ENCODE peak calls at places on chromosome 4, in eight cellular contexts. B is neural progenitor cell, R is hepatocyte, D is astrocyte, Q is fibroblast of lung, T is GM23338, I is MM.1S, E is H1. C is an unnamed sample.

GRCh38 chr4:86557526-86557925 is 36.6 kb upstream of the PTPN13 start:
- DNase-seq in R (no peak), T (no peak), B (no peak), E (no peak), Q (peak), D (no peak), I (peak), C (no peak)

GRCh38 chr4:37827030-37827705 is 682 bp downstream of the PGM2 start:
- DNase-seq in I (peak), Q (peak), D (peak), B (no peak), E (no peak), T (no peak), R (peak), C (no peak)

GRCh38 chr4:87502580-87503238 is 26.5 kb downstream of the SPARCL1 start:
- DNase-seq in D (no peak), T (no peak), Q (no peak), I (no peak), B (no peak), R (no peak), E (no peak), C (no peak)

GRCh38 chr4:1237981-1238675 is 10.8 kb downstream of the CTBP1 start:
- DNase-seq in I (no peak), R (no peak), T (peak), B (no peak), E (no peak), D (no peak), Q (no peak), C (no peak)

GRCh38 chr4:1208266-1208961 is 36.0 kb upstream of the SPON2 start:
- DNase-seq in E (no peak), R (no peak), D (no peak), T (peak), Q (no peak), I (no peak), B (no peak), C (no peak)

GRCh38 chr4:182760644-182761043 is 156.5 kb downstream of the DCTD start:
- DNase-seq in I (no peak), R (no peak), E (no peak), B (no peak), T (no peak), Q (no peak), D (no peak), C (no peak)

GRCh38 chr4:182536221-182536620 is 293.0 kb downstream of the TENM3 start:
- DNase-seq in B (peak), I (no peak), D (peak), T (peak), R (no peak), E (no peak), Q (no peak), C (no peak)

GRCh38 chr4:56530269-56531148 is 24.9 kb downstream of the ARL9 start:
- DNase-seq in T (peak), R (peak), I (peak), E (peak), D (peak), B (peak), Q (peak), C (no peak)

GRCh38 chr4:48222491-48222890 is 47.1 kb downstream of the TEC start:
- DNase-seq in E (no peak), I (no peak), R (no peak), T (no peak), Q (no peak), B (no peak), D (no peak), C (no peak)

GRCh38 chr4:140884431-140885058 is 128.4 kb upstream of the TBC1D9 start:
- DNase-seq in E (peak), R (peak), B (peak), T (peak), D (peak), Q (peak), I (peak), C (peak)

GRCh38 chr4:111283066-111283677 is 660.3 kb upstream of the PITX2 start:
- DNase-seq in T (peak), I (peak), E (peak), R (peak), B (peak), Q (peak), D (peak), C (peak)

GRCh38 chr4:20358110-20358509 is 106.4 kb downstream of the SLIT2 start:
- DNase-seq in R (no peak), Q (no peak), T (no peak), I (no peak), D (no peak), B (no peak), E (no peak), C (no peak)

GRCh38 chr4:65893957-65894755 is 223.9 kb upstream of the EPHA5 start:
- DNase-seq in I (no peak), T (no peak), D (peak), R (no peak), Q (no peak), E (no peak), B (no peak), C (no peak)

GRCh38 chr4:180058731-180059215 is 2184.4 kb upstream of the TENM3 start:
- DNase-seq in T (peak), E (peak), Q (peak), R (peak), D (peak), I (peak), B (peak), C (no peak)

GRCh38 chr4:5036239-5036638 is 15.0 kb upstream of the STK32B start:
- DNase-seq in I (peak), D (peak), R (peak), T (no peak), Q (no peak), E (no peak), B (no peak), C (peak)

GRCh38 chr4:73721419-73721818 is 18.9 kb upstream of the CXCL8 start:
- DNase-seq in Q (peak), R (no peak), T (no peak), I (no peak), E (no peak), D (peak), B (no peak), C (peak)

GRCh38 chr4:1293981-1294380 is 4.3 kb downstream of the MAEA start:
- DNase-seq in E (no peak), I (no peak), R (no peak), Q (no peak), D (peak), B (no peak), T (no peak), C (no peak)

GRCh38 chr4:41977709-41978108 is 3.8 kb upstream of the DCAF4L1 start:
- DNase-seq in Q (peak), I (no peak), B (no peak), R (no peak), T (no peak), E (no peak), D (peak), C (no peak)

GRCh38 chr4:76782837-76783236 is 115.1 kb downstream of the SOWAHB start:
- DNase-seq in T (peak), Q (peak), D (peak), R (no peak), I (no peak), B (no peak), E (no peak), C (no peak)

GRCh38 chr4:168917150-168917779 is 92.8 kb downstream of the CBR4 start:
- DNase-seq in D (peak), B (peak), Q (peak), R (peak), I (peak), E (no peak), T (peak), C (peak)

GRCh38 chr4:56979674-56980073 is 978 bp downstream of the POLR2B start:
- DNase-seq in E (no peak), Q (no peak), B (peak), I (peak), D (no peak), R (peak), T (peak), C (no peak)

GRCh38 chr4:1490011-1490905 is 84.0 kb upstream of the NKX1-1 start:
- DNase-seq in E (no peak), D (no peak), Q (no peak), R (no peak), T (no peak), I (no peak), B (no peak), C (no peak)

GRCh38 chr4:172809319-172809718 is 359.3 kb upstream of the GALNT7 start:
- DNase-seq in Q (no peak), R (no peak), T (peak), E (peak), D (no peak), I (no peak), B (peak), C (no peak)

GRCh38 chr4:154032914-154033313 is 244.0 kb upstream of the SFRP2 start:
- DNase-seq in B (no peak), T (no peak), Q (no peak), I (no peak), E (no peak), R (no peak), D (no peak), C (no peak)

GRCh38 chr4:15001248-15001824 is 945 bp upstream of the CPEB2 start:
- DNase-seq in E (peak), T (peak), D (peak), I (peak), R (peak), Q (peak), B (peak), C (peak)

GRCh38 chr4:170025523-170026252 is 507 bp downstream of the MFAP3L start:
- DNase-seq in R (peak), I (no peak), E (peak), D (no peak), Q (peak), B (peak), T (peak), C (no peak)
- TF ChIP-seq EZH2 in R (no peak), I (no peak), E (peak), D (peak), Q (peak), B (peak), T (peak), C (no peak)

GRCh38 chr4:3431446-3431993 is 10.2 kb upstream of the HGFAC start:
- DNase-seq in Q (no peak), T (no peak), B (no peak), I (no peak), E (no peak), D (no peak), R (no peak), C (no peak)
- H3K27ac ChIP-seq in Q (no peak), T (no peak), B (no peak), I (no peak), E (no peak), D (no peak), R (no peak), C (no peak)

GRCh38 chr4:52014903-52015302 is 5.3 kb downstream of the LRRC66 start:
- DNase-seq in T (no peak), B (peak), Q (no peak), I (no peak), D (no peak), R (no peak), E (no peak), C (no peak)

GRCh38 chr4:52019941-52020657 is at the start of gene LRRC66:
- DNase-seq in Q (peak), I (no peak), R (peak), D (no peak), B (no peak), T (no peak), E (no peak), C (no peak)

GRCh38 chr4:52016985-52017384 is 3.2 kb downstream of the LRRC66 start:
- DNase-seq in E (no peak), T (no peak), I (no peak), B (no peak), D (no peak), R (no peak), Q (no peak), C (no peak)

GRCh38 chr4:52015366-52015765 is 4.8 kb downstream of the LRRC66 start:
- DNase-seq in E (no peak), D (no peak), R (peak), B (peak), Q (peak), I (no peak), T (peak), C (no peak)

GRCh38 chr4:52017809-52018208 is 2.4 kb downstream of the LRRC66 start:
- DNase-seq in E (no peak), Q (no peak), R (no peak), T (no peak), B (no peak), D (no peak), I (no peak), C (no peak)
- TF ChIP-seq EZH2 in E (no peak), Q (no peak), R (no peak), T (no peak), B (no peak), D (no peak), I (no peak), C (no peak)

GRCh38 chr4:142405021-142405991 is 440.8 kb downstream of the INPP4B start:
- DNase-seq in B (peak), Q (peak), T (peak), E (no peak), I (peak), R (peak), D (peak), C (peak)
- H3K27ac ChIP-seq in B (no peak), Q (peak), T (peak), E (no peak), I (no peak), R (peak), D (peak), C (peak)

DNA sequence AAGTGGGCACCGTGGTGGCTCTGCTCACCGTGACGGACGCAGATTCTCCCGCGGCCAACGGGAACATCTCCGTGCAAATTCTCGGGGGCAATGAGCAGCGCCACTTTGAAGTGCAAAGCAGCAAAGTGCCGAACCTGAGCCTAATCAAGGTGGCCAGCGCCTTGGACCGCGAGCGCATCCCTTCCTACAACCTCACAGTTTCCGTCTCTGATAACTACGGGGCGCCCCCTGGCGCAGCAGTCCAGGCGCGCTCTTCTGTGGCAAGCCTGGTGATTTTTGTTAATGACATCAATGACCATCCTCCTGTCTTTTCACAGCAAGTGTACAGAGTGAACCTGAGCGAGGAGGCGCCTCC is 2.7 kb downstream of the FAT4 start:
- DNase-seq in E (no peak), B (peak), I (peak), Q (peak), T (peak), R (peak), D (peak), C (no peak)
- TF ChIP-seq EZH2 in E (no peak), B (no peak), I (no peak), Q (no peak), T (no peak), R (no peak), D (no peak), C (no peak)

GRCh38 chr4:139222215-139222614 is 45.2 kb upstream of the ELF2 start:
- DNase-seq in D (no peak), R (no peak), B (no peak), Q (no peak), I (no peak), E (no peak), T (no peak), C (no peak)
- H3K27ac ChIP-seq in D (no peak), R (no peak), B (no peak), Q (no peak), I (no peak), E (no peak), T (no peak), C (no peak)

DNA sequence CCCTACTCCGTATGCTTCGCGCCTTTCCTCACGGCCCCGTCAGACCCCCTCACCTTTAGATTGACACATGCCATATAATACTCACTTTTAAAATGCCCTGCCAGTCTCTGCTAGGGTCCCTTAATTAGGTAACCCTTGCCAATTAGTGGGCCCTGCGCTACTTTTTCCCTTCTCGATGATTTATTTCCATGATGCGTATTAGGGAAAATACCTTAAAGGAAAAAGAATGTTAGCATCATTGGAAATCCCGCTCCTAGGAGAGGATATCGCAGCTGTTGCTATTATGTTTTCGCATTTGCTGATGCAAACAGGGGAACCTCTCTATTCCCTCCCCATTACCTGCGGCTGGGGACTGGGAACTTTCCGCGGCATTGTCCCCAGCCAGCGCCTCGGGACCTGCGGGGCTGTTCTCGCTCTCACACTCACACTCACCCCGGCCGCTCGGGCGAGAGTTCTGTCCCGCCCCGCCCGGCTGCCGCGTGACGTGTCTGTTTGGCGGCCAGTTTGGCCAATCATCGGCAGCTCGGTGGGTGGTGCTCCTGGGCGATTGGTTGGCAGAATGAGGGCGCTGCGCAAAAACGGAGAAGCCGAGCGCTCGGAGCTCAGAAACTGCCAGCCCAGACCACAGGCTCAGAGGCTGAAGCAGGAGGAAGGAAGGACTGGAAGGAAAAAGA is at the start of gene PCDH10:
- DNase-seq in Q (peak), B (peak), R (peak), T (peak), D (peak), E (peak), I (peak), C (peak)
- TF ChIP-seq EZH2 in Q (no peak), B (peak), R (no peak), T (peak), D (no peak), E (no peak), I (no peak), C (no peak)

DNA sequence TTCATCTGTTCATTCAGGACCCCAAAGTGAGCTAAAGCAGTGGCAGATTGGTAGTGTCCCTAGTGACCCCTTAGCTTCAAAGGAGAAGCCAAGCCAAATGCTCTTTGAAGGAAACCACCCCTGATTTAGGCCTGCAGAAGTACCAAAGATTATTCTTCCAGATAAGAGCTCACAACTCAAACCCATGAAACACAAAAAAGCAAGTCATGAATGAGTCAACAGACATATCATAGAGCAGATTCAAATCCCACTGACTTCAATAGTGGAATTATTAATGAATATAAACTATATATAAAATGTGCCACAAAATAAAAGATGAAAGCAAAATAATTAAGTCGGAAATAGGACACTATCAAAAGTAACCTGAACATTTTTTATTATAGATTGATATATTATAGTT is 197.6 kb downstream of the SCFD2 start:
- DNase-seq in I (no peak), D (no peak), Q (no peak), E (no peak), B (no peak), R (no peak), T (no peak), C (no peak)
- H3K27ac ChIP-seq in I (no peak), D (no peak), Q (no peak), E (no peak), B (no peak), R (no peak), T (no peak), C (no peak)

C was measured in SK-N-MC.